ENCODE peak calls at places on chromosomes 11 and 22, in four cellular contexts. P is lower lobe of right lung, A is spleen, U is upper lobe of right lung. Z is an unnamed sample.

GRCh38 chr11:60511393-60511792 is 3.8 kb upstream of the MS4A13 start:
- DNase-seq in P (no peak), A (no peak), U (no peak), Z (no peak)

GRCh38 chr11:30128269-30128932 is 102.4 kb upstream of the FSHB start:
- DNase-seq in P (no peak), A (no peak), U (no peak), Z (no peak)

GRCh38 chr11:64382586-64382985 is 23.6 kb downstream of the RPS6KA4 start:
- DNase-seq in P (no peak), A (no peak), U (no peak), Z (no peak)

GRCh38 chr22:34278121-34278520 is 357.8 kb upstream of the LARGE1 start:
- DNase-seq in P (no peak), A (no peak), U (no peak), Z (no peak)

GRCh38 chr22:49892226-49892899 is 25.9 kb downstream of the ALG12 start:
- DNase-seq in P (no peak), A (peak), U (peak), Z (no peak)

GRCh38 chr22:37925311-37925710 is 19.2 kb downstream of the MICALL1 start:
- DNase-seq in P (no peak), A (no peak), U (no peak), Z (no peak)

GRCh38 chr22:27603823-27604190 is 197.7 kb downstream of the MN1 start:
- DNase-seq in P (no peak), A (peak), U (no peak), Z (no peak)

GRCh38 chr11:120797133-120797532 is 226.8 kb upstream of the TBCEL start:
- DNase-seq in P (no peak), A (no peak), U (no peak), Z (no peak)

GRCh38 chr11:8867856-8868705 is 42.9 kb upstream of the AKIP1 start:
- DNase-seq in P (no peak), A (no peak), U (no peak), Z (no peak)

GRCh38 chr11:2781413-2782274 is 81.8 kb upstream of the KCNQ1OT1 start:
- DNase-seq in P (peak), A (peak), U (peak), Z (no peak)

GRCh38 chr11:41116970-41117369 is 342.5 kb downstream of the LRRC4C start:
- DNase-seq in P (no peak), A (no peak), U (no peak), Z (no peak)

GRCh38 chr11:94747136-94748110 is 20.7 kb upstream of the AMOTL1 start:
- DNase-seq in P (no peak), A (no peak), U (no peak), Z (no peak)

GRCh38 chr11:62922653-62923371 is 1.6 kb upstream of the CHRM1 start:
- DNase-seq in P (no peak), A (no peak), U (peak), Z (no peak)

GRCh38 chr11:121352301-121352891 is 59.8 kb downstream of the SC5D start:
- DNase-seq in P (no peak), A (no peak), U (no peak), Z (no peak)

GRCh38 chr11:79702303-79702702 is 261.5 kb upstream of the TENM4 start:
- DNase-seq in P (no peak), A (no peak), U (no peak), Z (no peak)

GRCh38 chr11:79694368-79694767 is 253.5 kb upstream of the TENM4 start:
- DNase-seq in P (no peak), A (no peak), U (no peak), Z (no peak)

GRCh38 chr11:79697905-79698304 is 257.1 kb upstream of the TENM4 start:
- DNase-seq in P (no peak), A (no peak), U (no peak), Z (no peak)
- TF ChIP-seq CTCF in P (no peak), A (no peak), U (no peak), Z (no peak)

GRCh38 chr11:21323617-21324016 is 654.2 kb downstream of the NELL1 start:
- DNase-seq in P (no peak), A (no peak), U (no peak), Z (no peak)
- TF ChIP-seq CTCF in P (no peak), A (no peak), U (no peak), Z (no peak)

GRCh38 chr22:26291940-26292666 is 122.8 kb downstream of the SEZ6L start:
- DNase-seq in P (no peak), A (no peak), U (no peak), Z (no peak)
- TF ChIP-seq CTCF in P (no peak), A (no peak), U (no peak), Z (no peak)

GRCh38 chr11:12813371-12814225 is 139.4 kb downstream of the TEAD1 start:
- DNase-seq in P (no peak), A (no peak), U (no peak), Z (peak)
- TF ChIP-seq CTCF in P (no peak), A (no peak), U (no peak), Z (no peak)

DNA sequence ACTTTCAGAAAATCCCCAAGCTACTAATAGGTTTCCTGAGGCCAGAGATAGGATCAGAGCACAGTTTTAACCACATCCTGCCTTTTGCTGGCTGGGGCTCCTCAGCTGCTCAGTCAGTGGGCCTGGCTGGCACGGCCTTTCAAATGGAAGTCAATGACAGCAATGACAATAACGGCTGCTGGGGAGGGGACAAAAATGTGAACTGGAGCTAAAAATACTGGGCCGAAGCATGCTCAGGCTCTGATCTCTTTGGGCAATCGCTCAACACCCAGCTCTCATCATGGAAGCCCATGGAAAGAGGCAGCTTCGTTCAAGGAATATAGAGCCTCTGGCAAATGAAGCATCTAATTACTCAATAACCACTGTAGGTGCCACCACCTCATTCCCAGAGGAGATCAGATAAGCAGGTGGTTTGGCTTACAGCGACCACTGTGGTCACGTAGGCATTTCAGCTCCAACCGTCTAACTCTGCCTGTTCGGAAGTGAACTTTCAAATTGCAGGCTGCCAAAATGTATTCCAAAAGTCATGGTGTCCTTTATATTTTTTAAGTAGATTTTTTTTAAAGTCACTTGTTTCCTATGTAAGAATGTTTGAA is 14.3 kb downstream of the WT1 start:
- DNase-seq in P (no peak), A (no peak), U (no peak), Z (no peak)
- TF ChIP-seq CTCF in P (no peak), A (no peak), U (no peak), Z (no peak)

GRCh38 chr11:75492181-75492820 is 33.4 kb downstream of the GDPD5 start:
- DNase-seq in P (no peak), A (peak), U (no peak), Z (no peak)

GRCh38 chr11:75497788-75498404 is 27.8 kb downstream of the GDPD5 start:
- DNase-seq in P (no peak), A (no peak), U (no peak), Z (no peak)

GRCh38 chr11:75499423-75500305 is 26.1 kb downstream of the GDPD5 start:
- DNase-seq in P (no peak), A (no peak), U (no peak), Z (peak)

GRCh38 chr11:75498556-75499255 is 27.0 kb downstream of the GDPD5 start:
- DNase-seq in P (no peak), A (no peak), U (no peak), Z (no peak)

DNA sequence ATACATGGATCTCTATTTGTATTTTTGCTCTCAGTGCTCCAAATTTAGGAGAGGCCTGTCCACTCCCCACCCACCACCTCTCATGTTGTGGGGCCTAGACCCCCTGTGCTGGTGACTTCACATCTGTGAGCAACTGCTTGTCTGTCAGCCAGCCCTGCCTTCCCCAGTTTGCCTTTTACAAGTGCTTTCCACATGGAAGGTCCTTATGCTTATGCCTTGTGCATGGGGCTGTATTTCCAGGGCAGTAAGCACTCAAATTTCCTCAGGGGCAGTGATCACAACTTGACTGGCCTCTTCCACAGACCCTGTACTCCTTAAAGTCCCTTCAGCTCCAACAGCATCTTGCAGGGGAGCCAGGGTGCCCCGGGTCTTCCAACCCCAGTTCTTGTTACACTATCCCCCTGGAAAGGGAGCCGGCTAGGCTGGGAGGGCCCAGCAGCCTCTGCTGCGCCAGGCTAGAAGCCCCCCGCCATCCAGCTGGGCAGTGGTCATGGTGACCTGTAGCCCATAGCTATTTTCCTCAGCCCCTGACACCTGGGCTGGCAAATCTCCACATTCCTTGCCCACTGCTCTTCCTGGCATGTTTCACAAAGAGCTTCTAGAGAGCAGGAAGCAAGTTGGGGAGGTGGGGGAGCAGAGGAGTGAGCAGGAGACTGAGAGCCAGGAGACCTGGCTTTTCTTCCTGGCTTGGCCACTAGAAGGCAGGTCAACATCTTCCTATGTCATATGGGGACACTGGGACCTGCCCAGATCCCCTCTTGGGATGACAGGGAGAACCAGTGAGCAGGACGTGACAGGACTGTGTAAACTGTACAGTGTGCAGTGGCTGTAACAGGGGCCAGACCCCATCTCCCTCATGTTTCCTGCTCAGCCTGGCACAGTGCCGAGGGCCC is 29.7 kb downstream of the GDPD5 start:
- DNase-seq in P (no peak), A (no peak), U (no peak), Z (no peak)
- TF ChIP-seq CTCF in P (peak), A (no peak), U (peak), Z (no peak)

GRCh38 chr11:116916052-116916451 is 78.6 kb upstream of the APOA1 start:
- DNase-seq in P (no peak), A (no peak), U (no peak), Z (no peak)
- TF ChIP-seq CTCF in P (no peak), A (no peak), U (no peak), Z (no peak)

GRCh38 chr22:22810018-22810427 is 77.6 kb upstream of the IGLL5 start:
- DNase-seq in P (peak), A (peak), U (peak), Z (no peak)
- TF ChIP-seq CTCF in P (peak), A (peak), U (peak), Z (peak)

DNA sequence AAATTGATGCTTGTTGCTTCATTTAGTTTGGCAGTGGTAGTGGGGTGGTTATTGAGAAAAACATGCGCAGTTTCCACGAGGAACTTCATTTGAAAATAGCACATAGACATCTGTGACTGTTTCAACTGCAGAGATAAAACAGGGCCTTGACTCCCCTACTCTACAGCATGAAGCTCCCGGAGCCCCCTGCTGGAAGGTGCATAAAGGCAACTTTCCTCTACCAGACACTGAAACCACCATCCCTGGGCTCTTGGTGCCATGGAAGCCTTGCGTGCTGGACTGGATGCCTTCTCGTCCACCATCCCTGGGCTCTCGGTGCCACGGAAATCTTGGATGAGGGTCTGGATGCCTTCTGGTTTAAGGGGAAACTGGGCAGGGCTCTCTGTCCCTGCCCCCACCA is 195.8 kb downstream of the CSNK2A3 start:
- DNase-seq in P (no peak), A (no peak), U (no peak), Z (no peak)
- TF ChIP-seq CTCF in P (peak), A (peak), U (peak), Z (no peak)

GRCh38 chr11:11662578-11662977 is 40.8 kb upstream of the GALNT18 start:
- DNase-seq in P (no peak), A (no peak), U (no peak), Z (no peak)

GRCh38 chr11:11657101-11657935 is 35.5 kb upstream of the GALNT18 start:
- DNase-seq in P (no peak), A (no peak), U (no peak), Z (no peak)

GRCh38 chr11:11661356-11662040 is 39.7 kb upstream of the GALNT18 start:
- DNase-seq in P (no peak), A (no peak), U (no peak), Z (no peak)

GRCh38 chr11:11660351-11660750 is 38.5 kb upstream of the GALNT18 start:
- DNase-seq in P (no peak), A (no peak), U (no peak), Z (no peak)

DNA sequence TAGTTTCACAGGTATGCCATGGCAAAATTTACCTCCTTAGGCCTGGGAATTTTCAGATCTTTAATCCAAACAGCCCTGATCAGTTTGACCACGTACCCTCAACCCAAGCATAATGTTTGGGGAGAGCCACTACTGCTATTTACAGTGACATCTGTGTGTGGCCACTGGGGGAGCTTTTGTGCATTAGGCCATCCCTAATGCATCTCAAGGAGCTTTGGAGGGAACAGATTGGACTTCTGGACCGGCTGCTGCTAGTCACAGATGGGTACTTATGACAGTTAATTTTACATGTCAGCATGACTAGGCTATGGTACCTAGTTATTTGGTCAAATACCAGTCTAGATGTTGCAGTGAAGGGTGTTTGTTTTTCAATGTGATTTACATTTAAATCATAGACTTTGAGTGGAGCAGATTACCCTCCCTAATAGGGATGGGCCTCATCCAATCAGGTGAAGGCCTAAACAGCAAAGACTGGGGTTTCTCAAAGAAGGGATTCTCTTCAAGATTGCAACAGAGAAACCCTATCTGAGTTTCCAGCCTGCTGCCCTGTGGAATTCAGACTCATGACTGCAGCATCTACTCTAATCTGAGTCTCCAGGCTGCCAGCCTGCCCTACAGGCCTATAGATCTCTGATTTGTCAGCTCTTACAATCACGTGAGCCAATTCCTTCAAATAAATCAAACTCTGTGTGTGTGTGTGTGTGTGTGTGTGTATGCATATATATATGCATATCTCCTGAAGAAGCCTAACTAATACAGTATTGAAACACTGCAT is 37.9 kb upstream of the GALNT18 start:
- DNase-seq in P (no peak), A (no peak), U (no peak), Z (no peak)
- TF ChIP-seq CTCF in P (peak), A (no peak), U (peak), Z (no peak)